ENCODE peak calls at places on chromosomes 7 and 10, in five cellular contexts. Z is CD8-positive, alpha-beta T cell; O is transverse colon; X is mammary epithelial cell; A is adrenal gland. J is an unnamed sample.

GRCh38 chr7:131011437-131011752 is 277.4 kb upstream of the KLF14 start:
- DNase-seq in Z (no peak), O (no peak), X (no peak), A (no peak), J (no peak)

GRCh38 chr7:77368974-77369373 is 47.2 kb downstream of the GSAP start:
- DNase-seq in Z (no peak), O (no peak), X (no peak), A (no peak), J (no peak)

GRCh38 chr7:1175967-1176851 is 16.2 kb upstream of the ZFAND2A start:
- DNase-seq in Z (peak; percentile 68), O (peak; percentile 90), X (peak; percentile 40), A (peak; percentile 92), J (peak; percentile 94)

GRCh38 chr10:30813872-30814471 is 184.4 kb upstream of the LYZL2 start:
- DNase-seq in Z (no peak), O (no peak), X (peak; percentile 80), A (no peak), J (no peak)

GRCh38 chr7:123871998-123872867 is 27.3 kb downstream of the HYAL4 start:
- DNase-seq in Z (peak; percentile 25), O (peak; percentile 33), X (peak; percentile 45), A (peak; percentile 62), J (peak; percentile 42)

GRCh38 chr10:42932735-42933453 is 144.0 kb upstream of the RET start:
- DNase-seq in Z (peak; percentile 70), O (no peak), X (no peak), A (no peak), J (peak; percentile 34)

GRCh38 chr10:38093816-38094157 is 350 bp upstream of the ZNF37A start:
- DNase-seq in Z (no peak), O (no peak), X (no peak), A (no peak), J (no peak)

GRCh38 chr10:132690401-132690800 is 95.5 kb downstream of the NKX6-2 start:
- DNase-seq in Z (no peak), O (no peak), X (no peak), A (peak; percentile 31), J (no peak)

GRCh38 chr7:137996871-137997270 is 5.0 kb downstream of the CREB3L2 start:
- DNase-seq in Z (no peak), O (no peak), X (no peak), A (no peak), J (no peak)

GRCh38 chr10:13608246-13608853 is 21.6 kb downstream of the PRPF18 start:
- DNase-seq in Z (no peak), O (no peak), X (no peak), A (no peak), J (no peak)

GRCh38 chr10:132416566-132417248 is 19.7 kb downstream of the PWWP2B start:
- DNase-seq in Z (no peak), O (no peak), X (no peak), A (no peak), J (no peak)

GRCh38 chr7:2873686-2874551 is 29.8 kb upstream of the GNA12 start:
- DNase-seq in Z (no peak), O (no peak), X (peak; percentile 99), A (no peak), J (no peak)

GRCh38 chr10:124686707-124687376 is 57.3 kb downstream of the FAM53B start:
- DNase-seq in Z (no peak), O (peak; percentile 38), X (no peak), A (peak; percentile 93), J (no peak)

GRCh38 chr7:149495785-149496641 is 1.6 kb downstream of the ZNF746 start:
- DNase-seq in Z (no peak), O (peak; percentile 62), X (peak; percentile 54), A (peak; percentile 93), J (peak; percentile 63)

GRCh38 chr7:76364198-76364584 is 5.4 kb upstream of the YWHAG start:
- DNase-seq in Z (no peak), O (no peak), X (peak; percentile 78), A (no peak), J (peak; percentile 34)

GRCh38 chr7:138433583-138434437 is 26.2 kb upstream of the TRIM24 start:
- DNase-seq in Z (no peak), O (no peak), X (no peak), A (no peak), J (no peak)

GRCh38 chr7:140049339-140050024 is 13.3 kb downstream of the PARP12 start:
- DNase-seq in Z (no peak), O (peak; percentile 44), X (peak; percentile 5), A (no peak), J (peak; percentile 75)

GRCh38 chr7:137992738-137993394 is 9.0 kb downstream of the CREB3L2 start:
- DNase-seq in Z (no peak), O (peak; percentile 58), X (peak; percentile 76), A (peak; percentile 72), J (no peak)

GRCh38 chr10:68327889-68328786 is 3.7 kb upstream of the HNRNPH3 start:
- DNase-seq in Z (no peak), O (no peak), X (peak; percentile 41), A (peak; percentile 61), J (no peak)

GRCh38 chr10:117553171-117553814 is 10.7 kb downstream of the EMX2 start:
- DNase-seq in Z (no peak), O (no peak), X (no peak), A (no peak), J (no peak)

GRCh38 chr7:75534727-75535307 is 42.7 kb downstream of the SPDYE5 start:
- DNase-seq in Z (no peak), O (no peak), X (no peak), A (no peak), J (no peak)

GRCh38 chr10:49743464-49744075 is 18.6 kb downstream of the OGDHL start:
- DNase-seq in Z (no peak), O (no peak), X (no peak), A (peak; percentile 35), J (no peak)

GRCh38 chr7:112995091-112995824 is 91.4 kb downstream of the GPR85 start:
- DNase-seq in Z (no peak), O (no peak), X (peak; percentile 71), A (no peak), J (no peak)

GRCh38 chr7:45662540-45663166 is 88.5 kb downstream of the ADCY1 start:
- DNase-seq in Z (no peak), O (no peak), X (no peak), A (peak; percentile 43), J (peak; percentile 11)

GRCh38 chr7:121397832-121398231 is 1.7 kb upstream of the FAM3C start:
- DNase-seq in Z (no peak), O (no peak), X (no peak), A (no peak), J (no peak)

GRCh38 chr7:98621573-98622482 is 4.7 kb downstream of the NPTX2 start:
- DNase-seq in Z (no peak), O (no peak), X (no peak), A (no peak), J (no peak)

GRCh38 chr7:64802699-64803098 is 8.5 kb downstream of the ZNF138 start:
- DNase-seq in Z (no peak), O (no peak), X (no peak), A (no peak), J (no peak)

GRCh38 chr7:106999023-106999422 is 45.5 kb upstream of the PRKAR2B start:
- DNase-seq in Z (no peak), O (no peak), X (no peak), A (no peak), J (no peak)

GRCh38 chr10:109992485-109992884 is 15.3 kb upstream of the ADD3 start:
- DNase-seq in Z (no peak), O (no peak), X (no peak), A (no peak), J (no peak)

GRCh38 chr7:84624927-84625326 is 430.3 kb upstream of the SEMA3A start:
- DNase-seq in Z (no peak), O (no peak), X (peak; percentile 4), A (no peak), J (no peak)

GRCh38 chr7:137844690-137845425 is 1.9 kb downstream of the DGKI start:
- DNase-seq in Z (no peak), O (no peak), X (no peak), A (no peak), J (no peak)

DNA sequence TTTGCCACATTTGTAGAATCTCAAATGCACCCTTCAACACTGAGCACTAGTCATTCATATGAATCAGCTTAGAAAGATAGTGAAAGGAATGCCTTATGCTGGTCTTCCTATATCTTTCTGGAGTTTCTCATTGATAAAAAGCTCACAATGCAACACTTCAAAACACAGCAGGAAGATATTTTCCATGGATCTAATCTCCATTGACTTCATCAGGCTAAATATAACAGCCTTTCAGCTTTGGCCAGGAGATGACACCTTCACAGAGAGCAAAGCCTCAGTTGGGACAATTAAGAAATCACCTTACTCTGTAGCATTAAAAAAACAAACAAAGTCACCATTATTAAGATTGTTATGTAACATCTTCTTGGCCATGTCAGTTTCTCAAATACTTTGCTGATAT is 6.7 kb downstream of the NRP1 start:
- DNase-seq in Z (no peak), O (no peak), X (no peak), A (no peak), J (no peak)
- H3K4me1 ChIP-seq in Z (peaks cover 5% of the 10 kb centered on the region), O (peaks cover 6% of the 10 kb centered on the region), X (peaks cover 39% of the 10 kb centered on the region), A (no peaks in the 10 kb centered on the region), J (peaks cover 3% of the 10 kb centered on the region)

GRCh38 chr10:71429304-71429703 is 32.6 kb downstream of the CDH23 start:
- DNase-seq in Z (no peak), O (no peak), X (no peak), A (no peak), J (no peak)

GRCh38 chr10:71427246-71427645 is 30.5 kb downstream of the CDH23 start:
- DNase-seq in Z (no peak), O (no peak), X (no peak), A (peak; percentile 3), J (no peak)

GRCh38 chr10:71431945-71432905 is 35.5 kb downstream of the CDH23 start:
- DNase-seq in Z (no peak), O (no peak), X (no peak), A (peak; percentile 18), J (no peak)

GRCh38 chr10:71431216-71431944 is 34.7 kb downstream of the CDH23 start:
- DNase-seq in Z (no peak), O (no peak), X (no peak), A (peak; percentile 46), J (no peak)

GRCh38 chr10:71429929-71430328 is 33.2 kb downstream of the CDH23 start:
- DNase-seq in Z (no peak), O (no peak), X (no peak), A (no peak), J (no peak)
- TF ChIP-seq CTCF in Z (no peak), O (no peak), X (no peak), A (no peak), J (no peak)

GRCh38 chr10:8060704-8061121 is 6.2 kb downstream of the GATA3 start:
- DNase-seq in Z (no peak), O (no peak), X (peak; percentile 31), A (no peak), J (no peak)

GRCh38 chr10:8057636-8058273 is 3.3 kb downstream of the GATA3 start:
- DNase-seq in Z (no peak), O (no peak), X (peak; percentile 61), A (peak; percentile 81), J (no peak)

GRCh38 chr10:8058274-8059111 is 4.0 kb downstream of the GATA3 start:
- DNase-seq in Z (no peak), O (no peak), X (peak; percentile 48), A (no peak), J (no peak)

GRCh38 chr10:8060010-8060703 is 5.7 kb downstream of the GATA3 start:
- DNase-seq in Z (peak; percentile 66), O (no peak), X (peak; percentile 82), A (peak; percentile 80), J (no peak)

GRCh38 chr10:8059191-8059936 is 4.9 kb downstream of the GATA3 start:
- DNase-seq in Z (no peak), O (no peak), X (peak; percentile 62), A (no peak), J (no peak)
- H3K4me1 ChIP-seq in Z (peaks cover 64% of the 10 kb centered on the region), O (peaks cover 19% of the 10 kb centered on the region), X (peaks cover 56% of the 10 kb centered on the region), A (peaks cover 11% of the 10 kb centered on the region), J (no peaks in the 10 kb centered on the region)

GRCh38 chr7:157238087-157238486 is 98.7 kb upstream of the DNAJB6 start:
- DNase-seq in Z (no peak), O (no peak), X (no peak), A (no peak), J (peak; percentile 24)
- TF ChIP-seq CTCF in Z (no peak), O (no peak), X (peak; percentile 33), A (no peak), J (no peak)